ENCODE peak calls at places on chromosomes 1 and 21, in ten cellular contexts. One of them, this sample, is unnamed.

GRCh38 chr1:42259059-42259738 is 75.8 kb downstream of the FOXJ3 start:
- DNase-seq in heart left ventricle: no peak
- DNase-seq in progenitor cell of endocrine pancreas: no peak
- DNase-seq in non-pigmented ciliary epithelial cell: no peak
- DNase-seq in thoracic aorta: no peak
- DNase-seq in astrocyte of the hippocampus: peak
- DNase-seq in activated CD8-positive, alpha-beta T cell treated with anti-CD3 and anti-CD28 coated beads for 36 hours: no peak
- DNase-seq in iris pigment epithelial cell: peak
- DNase-seq in Right ventricle myocardium superior: no peak
- DNase-seq in IMR-90: peak
- DNase-seq in this sample: no peak

GRCh38 chr1:52684545-52684944 is 13.6 kb downstream of the COA7 start:
- DNase-seq in heart left ventricle: no peak
- DNase-seq in progenitor cell of endocrine pancreas: no peak
- DNase-seq in non-pigmented ciliary epithelial cell: no peak
- DNase-seq in thoracic aorta: no peak
- DNase-seq in astrocyte of the hippocampus: no peak
- DNase-seq in activated CD8-positive, alpha-beta T cell treated with anti-CD3 and anti-CD28 coated beads for 36 hours: no peak
- DNase-seq in iris pigment epithelial cell: no peak
- DNase-seq in Right ventricle myocardium superior: no peak
- DNase-seq in IMR-90: no peak
- DNase-seq in this sample: no peak

GRCh38 chr1:98001764-98002163 is 80.9 kb upstream of the DPYD start:
- DNase-seq in heart left ventricle: no peak
- DNase-seq in progenitor cell of endocrine pancreas: no peak
- DNase-seq in non-pigmented ciliary epithelial cell: no peak
- DNase-seq in thoracic aorta: no peak
- DNase-seq in astrocyte of the hippocampus: no peak
- DNase-seq in activated CD8-positive, alpha-beta T cell treated with anti-CD3 and anti-CD28 coated beads for 36 hours: no peak
- DNase-seq in iris pigment epithelial cell: peak
- DNase-seq in Right ventricle myocardium superior: no peak
- DNase-seq in IMR-90: peak
- DNase-seq in this sample: no peak

GRCh38 chr1:206068314-206068713 is 15.3 kb downstream of the RHEX start:
- DNase-seq in heart left ventricle: no peak
- DNase-seq in progenitor cell of endocrine pancreas: no peak
- DNase-seq in non-pigmented ciliary epithelial cell: no peak
- DNase-seq in thoracic aorta: no peak
- DNase-seq in astrocyte of the hippocampus: no peak
- DNase-seq in activated CD8-positive, alpha-beta T cell treated with anti-CD3 and anti-CD28 coated beads for 36 hours: no peak
- DNase-seq in iris pigment epithelial cell: no peak
- DNase-seq in Right ventricle myocardium superior: no peak
- DNase-seq in IMR-90: no peak
- DNase-seq in this sample: no peak

GRCh38 chr1:8914471-8914870 is 31.2 kb upstream of the CA6 start:
- DNase-seq in heart left ventricle: no peak
- DNase-seq in progenitor cell of endocrine pancreas: no peak
- DNase-seq in non-pigmented ciliary epithelial cell: no peak
- DNase-seq in thoracic aorta: no peak
- DNase-seq in astrocyte of the hippocampus: no peak
- DNase-seq in activated CD8-positive, alpha-beta T cell treated with anti-CD3 and anti-CD28 coated beads for 36 hours: no peak
- DNase-seq in iris pigment epithelial cell: no peak
- DNase-seq in Right ventricle myocardium superior: no peak
- DNase-seq in IMR-90: no peak
- DNase-seq in this sample: no peak

GRCh38 chr21:42299324-42300044 is 15.7 kb downstream of the TFF3 start:
- DNase-seq in heart left ventricle: peak
- DNase-seq in progenitor cell of endocrine pancreas: no peak
- DNase-seq in non-pigmented ciliary epithelial cell: no peak
- DNase-seq in thoracic aorta: no peak
- DNase-seq in astrocyte of the hippocampus: no peak
- DNase-seq in activated CD8-positive, alpha-beta T cell treated with anti-CD3 and anti-CD28 coated beads for 36 hours: peak
- DNase-seq in iris pigment epithelial cell: no peak
- DNase-seq in Right ventricle myocardium superior: peak
- DNase-seq in IMR-90: no peak
- DNase-seq in this sample: no peak

GRCh38 chr1:21939650-21940374 is 2.7 kb upstream of the HSPG2 start:
- DNase-seq in heart left ventricle: peak
- DNase-seq in progenitor cell of endocrine pancreas: no peak
- DNase-seq in non-pigmented ciliary epithelial cell: peak
- DNase-seq in thoracic aorta: peak
- DNase-seq in astrocyte of the hippocampus: peak
- DNase-seq in activated CD8-positive, alpha-beta T cell treated with anti-CD3 and anti-CD28 coated beads for 36 hours: no peak
- DNase-seq in iris pigment epithelial cell: peak
- DNase-seq in Right ventricle myocardium superior: peak
- DNase-seq in IMR-90: peak
- DNase-seq in this sample: peak

GRCh38 chr1:93722081-93723031 is 40.7 kb upstream of the BCAR3 start:
- DNase-seq in heart left ventricle: peak
- DNase-seq in progenitor cell of endocrine pancreas: no peak
- DNase-seq in non-pigmented ciliary epithelial cell: no peak
- DNase-seq in thoracic aorta: no peak
- DNase-seq in astrocyte of the hippocampus: peak
- DNase-seq in activated CD8-positive, alpha-beta T cell treated with anti-CD3 and anti-CD28 coated beads for 36 hours: no peak
- DNase-seq in iris pigment epithelial cell: no peak
- DNase-seq in Right ventricle myocardium superior: peak
- DNase-seq in IMR-90: no peak
- DNase-seq in this sample: no peak

GRCh38 chr1:8903410-8903809 is 24.9 kb upstream of the ENO1 start:
- DNase-seq in heart left ventricle: no peak
- DNase-seq in progenitor cell of endocrine pancreas: no peak
- DNase-seq in non-pigmented ciliary epithelial cell: no peak
- DNase-seq in thoracic aorta: no peak
- DNase-seq in astrocyte of the hippocampus: no peak
- DNase-seq in activated CD8-positive, alpha-beta T cell treated with anti-CD3 and anti-CD28 coated beads for 36 hours: peak
- DNase-seq in iris pigment epithelial cell: peak
- DNase-seq in Right ventricle myocardium superior: no peak
- DNase-seq in IMR-90: no peak
- DNase-seq in this sample: no peak

GRCh38 chr1:155326659-155327058 is 6.0 kb downstream of the RUSC1 start:
- DNase-seq in heart left ventricle: no peak
- DNase-seq in progenitor cell of endocrine pancreas: no peak
- DNase-seq in non-pigmented ciliary epithelial cell: no peak
- DNase-seq in thoracic aorta: no peak
- DNase-seq in astrocyte of the hippocampus: no peak
- DNase-seq in activated CD8-positive, alpha-beta T cell treated with anti-CD3 and anti-CD28 coated beads for 36 hours: no peak
- DNase-seq in iris pigment epithelial cell: no peak
- DNase-seq in Right ventricle myocardium superior: no peak
- DNase-seq in IMR-90: no peak
- DNase-seq in this sample: no peak

GRCh38 chr1:97738270-97738669 is 182.6 kb downstream of the DPYD start:
- DNase-seq in heart left ventricle: no peak
- DNase-seq in progenitor cell of endocrine pancreas: no peak
- DNase-seq in non-pigmented ciliary epithelial cell: no peak
- DNase-seq in thoracic aorta: no peak
- DNase-seq in astrocyte of the hippocampus: no peak
- DNase-seq in activated CD8-positive, alpha-beta T cell treated with anti-CD3 and anti-CD28 coated beads for 36 hours: no peak
- DNase-seq in iris pigment epithelial cell: no peak
- DNase-seq in Right ventricle myocardium superior: no peak
- DNase-seq in IMR-90: no peak
- DNase-seq in this sample: no peak

GRCh38 chr1:234666206-234666605 is 56.2 kb upstream of the IRF2BP2 start:
- DNase-seq in heart left ventricle: no peak
- DNase-seq in progenitor cell of endocrine pancreas: no peak
- DNase-seq in non-pigmented ciliary epithelial cell: no peak
- DNase-seq in thoracic aorta: no peak
- DNase-seq in astrocyte of the hippocampus: peak
- DNase-seq in activated CD8-positive, alpha-beta T cell treated with anti-CD3 and anti-CD28 coated beads for 36 hours: no peak
- DNase-seq in iris pigment epithelial cell: no peak
- DNase-seq in Right ventricle myocardium superior: no peak
- DNase-seq in IMR-90: no peak
- DNase-seq in this sample: no peak

GRCh38 chr1:16155537-16156410 is at the start of gene EPHA2:
- DNase-seq in heart left ventricle: peak
- DNase-seq in progenitor cell of endocrine pancreas: peak
- DNase-seq in non-pigmented ciliary epithelial cell: no peak
- DNase-seq in thoracic aorta: peak
- DNase-seq in astrocyte of the hippocampus: peak
- DNase-seq in activated CD8-positive, alpha-beta T cell treated with anti-CD3 and anti-CD28 coated beads for 36 hours: no peak
- DNase-seq in iris pigment epithelial cell: peak
- DNase-seq in Right ventricle myocardium superior: peak
- DNase-seq in IMR-90: peak
- DNase-seq in this sample: peak

GRCh38 chr1:150259758-150260669 is 2.4 kb downstream of the CA14 start:
- DNase-seq in heart left ventricle: peak
- DNase-seq in progenitor cell of endocrine pancreas: no peak
- DNase-seq in non-pigmented ciliary epithelial cell: no peak
- DNase-seq in thoracic aorta: no peak
- DNase-seq in astrocyte of the hippocampus: peak
- DNase-seq in activated CD8-positive, alpha-beta T cell treated with anti-CD3 and anti-CD28 coated beads for 36 hours: no peak
- DNase-seq in iris pigment epithelial cell: no peak
- DNase-seq in Right ventricle myocardium superior: no peak
- DNase-seq in IMR-90: no peak
- DNase-seq in this sample: no peak

GRCh38 chr1:75394386-75395139 is 216.4 kb downstream of the SLC44A5 start:
- DNase-seq in heart left ventricle: no peak
- DNase-seq in progenitor cell of endocrine pancreas: no peak
- DNase-seq in non-pigmented ciliary epithelial cell: no peak
- DNase-seq in thoracic aorta: no peak
- DNase-seq in astrocyte of the hippocampus: no peak
- DNase-seq in activated CD8-positive, alpha-beta T cell treated with anti-CD3 and anti-CD28 coated beads for 36 hours: no peak
- DNase-seq in iris pigment epithelial cell: no peak
- DNase-seq in Right ventricle myocardium superior: no peak
- DNase-seq in IMR-90: no peak
- DNase-seq in this sample: no peak

GRCh38 chr1:226648421-226648820 is 90.7 kb downstream of the ITPKB start:
- DNase-seq in heart left ventricle: no peak
- DNase-seq in progenitor cell of endocrine pancreas: no peak
- DNase-seq in non-pigmented ciliary epithelial cell: no peak
- DNase-seq in thoracic aorta: no peak
- DNase-seq in astrocyte of the hippocampus: no peak
- DNase-seq in activated CD8-positive, alpha-beta T cell treated with anti-CD3 and anti-CD28 coated beads for 36 hours: no peak
- DNase-seq in iris pigment epithelial cell: no peak
- DNase-seq in Right ventricle myocardium superior: peak
- DNase-seq in IMR-90: no peak
- DNase-seq in this sample: no peak

GRCh38 chr1:163361123-163361934 is 39.6 kb downstream of the NUF2 start:
- DNase-seq in heart left ventricle: no peak
- DNase-seq in progenitor cell of endocrine pancreas: peak
- DNase-seq in non-pigmented ciliary epithelial cell: no peak
- DNase-seq in thoracic aorta: no peak
- DNase-seq in astrocyte of the hippocampus: peak
- DNase-seq in activated CD8-positive, alpha-beta T cell treated with anti-CD3 and anti-CD28 coated beads for 36 hours: peak
- DNase-seq in iris pigment epithelial cell: peak
- DNase-seq in Right ventricle myocardium superior: no peak
- DNase-seq in IMR-90: no peak
- DNase-seq in this sample: no peak

GRCh38 chr1:239736479-239736878 is 350.1 kb downstream of the CHRM3 start:
- DNase-seq in heart left ventricle: no peak
- DNase-seq in progenitor cell of endocrine pancreas: no peak
- DNase-seq in non-pigmented ciliary epithelial cell: no peak
- DNase-seq in thoracic aorta: no peak
- DNase-seq in astrocyte of the hippocampus: no peak
- DNase-seq in activated CD8-positive, alpha-beta T cell treated with anti-CD3 and anti-CD28 coated beads for 36 hours: no peak
- DNase-seq in iris pigment epithelial cell: no peak
- DNase-seq in Right ventricle myocardium superior: no peak
- DNase-seq in IMR-90: no peak
- DNase-seq in this sample: no peak

GRCh38 chr1:4093856-4094565 is 193.9 kb upstream of the C1orf174 start:
- DNase-seq in heart left ventricle: no peak
- DNase-seq in progenitor cell of endocrine pancreas: no peak
- DNase-seq in non-pigmented ciliary epithelial cell: no peak
- DNase-seq in thoracic aorta: no peak
- DNase-seq in astrocyte of the hippocampus: no peak
- DNase-seq in activated CD8-positive, alpha-beta T cell treated with anti-CD3 and anti-CD28 coated beads for 36 hours: no peak
- DNase-seq in iris pigment epithelial cell: no peak
- DNase-seq in Right ventricle myocardium superior: no peak
- DNase-seq in IMR-90: no peak
- DNase-seq in this sample: no peak

GRCh38 chr21:33884361-33885157 is 31.0 kb downstream of the ATP5PO start:
- DNase-seq in heart left ventricle: no peak
- DNase-seq in progenitor cell of endocrine pancreas: no peak
- DNase-seq in non-pigmented ciliary epithelial cell: no peak
- DNase-seq in thoracic aorta: no peak
- DNase-seq in astrocyte of the hippocampus: peak
- DNase-seq in activated CD8-positive, alpha-beta T cell treated with anti-CD3 and anti-CD28 coated beads for 36 hours: no peak
- DNase-seq in iris pigment epithelial cell: peak
- DNase-seq in Right ventricle myocardium superior: no peak
- DNase-seq in IMR-90: no peak
- DNase-seq in this sample: no peak

GRCh38 chr1:62433861-62434611 is 2.8 kb upstream of the USP1 start:
- DNase-seq in heart left ventricle: no peak
- DNase-seq in progenitor cell of endocrine pancreas: no peak
- DNase-seq in non-pigmented ciliary epithelial cell: no peak
- DNase-seq in thoracic aorta: no peak
- DNase-seq in astrocyte of the hippocampus: no peak
- DNase-seq in activated CD8-positive, alpha-beta T cell treated with anti-CD3 and anti-CD28 coated beads for 36 hours: no peak
- DNase-seq in iris pigment epithelial cell: no peak
- DNase-seq in Right ventricle myocardium superior: no peak
- DNase-seq in IMR-90: no peak
- DNase-seq in this sample: no peak

GRCh38 chr1:30748699-30749401 is 8.7 kb downstream of the LAPTM5 start:
- DNase-seq in heart left ventricle: no peak
- DNase-seq in progenitor cell of endocrine pancreas: no peak
- DNase-seq in non-pigmented ciliary epithelial cell: no peak
- DNase-seq in thoracic aorta: no peak
- DNase-seq in astrocyte of the hippocampus: peak
- DNase-seq in activated CD8-positive, alpha-beta T cell treated with anti-CD3 and anti-CD28 coated beads for 36 hours: peak
- DNase-seq in iris pigment epithelial cell: peak
- DNase-seq in Right ventricle myocardium superior: no peak
- DNase-seq in IMR-90: no peak
- DNase-seq in this sample: no peak

GRCh38 chr21:37072239-37072987 is 458 bp downstream of the PIGP start:
- DNase-seq in heart left ventricle: peak
- DNase-seq in progenitor cell of endocrine pancreas: no peak
- DNase-seq in non-pigmented ciliary epithelial cell: no peak
- DNase-seq in thoracic aorta: peak
- DNase-seq in astrocyte of the hippocampus: no peak
- DNase-seq in activated CD8-positive, alpha-beta T cell treated with anti-CD3 and anti-CD28 coated beads for 36 hours: no peak
- DNase-seq in iris pigment epithelial cell: peak
- DNase-seq in Right ventricle myocardium superior: peak
- DNase-seq in IMR-90: peak
- DNase-seq in this sample: no peak

GRCh38 chr21:46455575-46456385 is 2.9 kb upstream of the DIP2A start:
- DNase-seq in heart left ventricle: peak
- DNase-seq in progenitor cell of endocrine pancreas: no peak
- DNase-seq in non-pigmented ciliary epithelial cell: no peak
- DNase-seq in thoracic aorta: no peak
- DNase-seq in astrocyte of the hippocampus: peak
- DNase-seq in activated CD8-positive, alpha-beta T cell treated with anti-CD3 and anti-CD28 coated beads for 36 hours: no peak
- DNase-seq in iris pigment epithelial cell: peak
- DNase-seq in Right ventricle myocardium superior: no peak
- DNase-seq in IMR-90: peak
- DNase-seq in this sample: no peak

This sample was measured in HS-27A.